ENCODE peak calls at places on chromosome 1, in nine cellular contexts. One of them, this sample, is unnamed.

GRCh38 chr1:230426246-230427101 is at the start of gene PGBD5:
- DNase-seq in HFFc6: no peak
- DNase-seq in NCI-H2107: peak
- DNase-seq in stimulated activated naive CD8-positive, alpha-beta T cell treated with anti-CD3 and anti-CD28 coated beads, Interleukin-15, Interleukin-2, amounts not matched to agents 100 U/mL and 50 U/mL, for 24 hours: peak
- DNase-seq in cardiac fibroblast: peak
- DNase-seq in amniotic stem cell: peak
- DNase-seq in kidney tubule cell: peak
- DNase-seq in A549: peak
- DNase-seq in activated CD8-positive, alpha-beta memory T cell treated with anti-CD3 and anti-CD28 coated beads for 48 hours: peak
- DNase-seq in this sample: no peak

GRCh38 chr1:22142315-22143064 is 407 bp downstream of the WNT4 start:
- DNase-seq in HFFc6: no peak
- DNase-seq in NCI-H2107: no peak
- DNase-seq in stimulated activated naive CD8-positive, alpha-beta T cell treated with anti-CD3 and anti-CD28 coated beads, Interleukin-15, Interleukin-2, amounts not matched to agents 100 U/mL and 50 U/mL, for 24 hours: peak
- DNase-seq in cardiac fibroblast: peak
- DNase-seq in amniotic stem cell: no peak
- DNase-seq in kidney tubule cell: peak
- DNase-seq in A549: no peak
- DNase-seq in activated CD8-positive, alpha-beta memory T cell treated with anti-CD3 and anti-CD28 coated beads for 48 hours: no peak
- DNase-seq in this sample: no peak

GRCh38 chr1:12448746-12449177 is 169.2 kb downstream of the DHRS3 start:
- DNase-seq in HFFc6: peak
- DNase-seq in NCI-H2107: no peak
- DNase-seq in stimulated activated naive CD8-positive, alpha-beta T cell treated with anti-CD3 and anti-CD28 coated beads, Interleukin-15, Interleukin-2, amounts not matched to agents 100 U/mL and 50 U/mL, for 24 hours: no peak
- DNase-seq in cardiac fibroblast: peak
- DNase-seq in amniotic stem cell: no peak
- DNase-seq in kidney tubule cell: no peak
- DNase-seq in A549: no peak
- DNase-seq in activated CD8-positive, alpha-beta memory T cell treated with anti-CD3 and anti-CD28 coated beads for 48 hours: no peak
- DNase-seq in this sample: peak

GRCh38 chr1:181087400-181087901 is 1.0 kb upstream of the IER5 start:
- DNase-seq in HFFc6: no peak
- DNase-seq in NCI-H2107: no peak
- DNase-seq in stimulated activated naive CD8-positive, alpha-beta T cell treated with anti-CD3 and anti-CD28 coated beads, Interleukin-15, Interleukin-2, amounts not matched to agents 100 U/mL and 50 U/mL, for 24 hours: peak
- DNase-seq in cardiac fibroblast: no peak
- DNase-seq in amniotic stem cell: no peak
- DNase-seq in kidney tubule cell: no peak
- DNase-seq in A549: peak
- DNase-seq in activated CD8-positive, alpha-beta memory T cell treated with anti-CD3 and anti-CD28 coated beads for 48 hours: no peak
- DNase-seq in this sample: no peak

GRCh38 chr1:231828182-231828920 is 201.8 kb downstream of the DISC1 start:
- DNase-seq in HFFc6: peak
- DNase-seq in NCI-H2107: no peak
- DNase-seq in stimulated activated naive CD8-positive, alpha-beta T cell treated with anti-CD3 and anti-CD28 coated beads, Interleukin-15, Interleukin-2, amounts not matched to agents 100 U/mL and 50 U/mL, for 24 hours: no peak
- DNase-seq in cardiac fibroblast: peak
- DNase-seq in amniotic stem cell: peak
- DNase-seq in kidney tubule cell: peak
- DNase-seq in A549: peak
- DNase-seq in activated CD8-positive, alpha-beta memory T cell treated with anti-CD3 and anti-CD28 coated beads for 48 hours: no peak
- DNase-seq in this sample: peak

GRCh38 chr1:31064685-31065309 is 720 bp downstream of the PUM1 start:
- DNase-seq in HFFc6: no peak
- DNase-seq in NCI-H2107: no peak
- DNase-seq in stimulated activated naive CD8-positive, alpha-beta T cell treated with anti-CD3 and anti-CD28 coated beads, Interleukin-15, Interleukin-2, amounts not matched to agents 100 U/mL and 50 U/mL, for 24 hours: no peak
- DNase-seq in cardiac fibroblast: peak
- DNase-seq in amniotic stem cell: no peak
- DNase-seq in kidney tubule cell: peak
- DNase-seq in A549: no peak
- DNase-seq in activated CD8-positive, alpha-beta memory T cell treated with anti-CD3 and anti-CD28 coated beads for 48 hours: no peak
- DNase-seq in this sample: no peak

GRCh38 chr1:53684741-53685140 is 54.2 kb downstream of the GLIS1 start:
- DNase-seq in HFFc6: no peak
- DNase-seq in NCI-H2107: no peak
- DNase-seq in stimulated activated naive CD8-positive, alpha-beta T cell treated with anti-CD3 and anti-CD28 coated beads, Interleukin-15, Interleukin-2, amounts not matched to agents 100 U/mL and 50 U/mL, for 24 hours: no peak
- DNase-seq in cardiac fibroblast: no peak
- DNase-seq in amniotic stem cell: no peak
- DNase-seq in kidney tubule cell: no peak
- DNase-seq in A549: no peak
- DNase-seq in activated CD8-positive, alpha-beta memory T cell treated with anti-CD3 and anti-CD28 coated beads for 48 hours: no peak
- DNase-seq in this sample: no peak

GRCh38 chr1:27726173-27726793 is 522 bp downstream of the FAM76A start:
- DNase-seq in HFFc6: peak
- DNase-seq in NCI-H2107: no peak
- DNase-seq in stimulated activated naive CD8-positive, alpha-beta T cell treated with anti-CD3 and anti-CD28 coated beads, Interleukin-15, Interleukin-2, amounts not matched to agents 100 U/mL and 50 U/mL, for 24 hours: peak
- DNase-seq in cardiac fibroblast: peak
- DNase-seq in amniotic stem cell: no peak
- DNase-seq in kidney tubule cell: peak
- DNase-seq in A549: peak
- DNase-seq in activated CD8-positive, alpha-beta memory T cell treated with anti-CD3 and anti-CD28 coated beads for 48 hours: no peak
- DNase-seq in this sample: no peak

GRCh38 chr1:70633004-70633403 is 221.9 kb downstream of the CTH start:
- DNase-seq in HFFc6: no peak
- DNase-seq in NCI-H2107: no peak
- DNase-seq in stimulated activated naive CD8-positive, alpha-beta T cell treated with anti-CD3 and anti-CD28 coated beads, Interleukin-15, Interleukin-2, amounts not matched to agents 100 U/mL and 50 U/mL, for 24 hours: no peak
- DNase-seq in cardiac fibroblast: no peak
- DNase-seq in amniotic stem cell: no peak
- DNase-seq in kidney tubule cell: no peak
- DNase-seq in A549: no peak
- DNase-seq in activated CD8-positive, alpha-beta memory T cell treated with anti-CD3 and anti-CD28 coated beads for 48 hours: no peak
- DNase-seq in this sample: no peak

GRCh38 chr1:182972231-182972630 is 19.3 kb upstream of the SHCBP1L start:
- DNase-seq in HFFc6: no peak
- DNase-seq in NCI-H2107: no peak
- DNase-seq in stimulated activated naive CD8-positive, alpha-beta T cell treated with anti-CD3 and anti-CD28 coated beads, Interleukin-15, Interleukin-2, amounts not matched to agents 100 U/mL and 50 U/mL, for 24 hours: no peak
- DNase-seq in cardiac fibroblast: no peak
- DNase-seq in amniotic stem cell: no peak
- DNase-seq in kidney tubule cell: no peak
- DNase-seq in A549: no peak
- DNase-seq in activated CD8-positive, alpha-beta memory T cell treated with anti-CD3 and anti-CD28 coated beads for 48 hours: no peak
- DNase-seq in this sample: no peak

This sample was measured in AG09309.